ENCODE peak calls at places on chromosome 10, in nine cellular contexts. E, N, F, Z, M, Y, R, T and B are unnamed samples.

GRCh38 chr10:100490531-100490930 is 27.7 kb downstream of the WNT8B start:
- DNase-seq in E (no peak), N (no peak), F (no peak), Z (no peak), M (no peak), Y (no peak), R (no peak), T (no peak), B (no peak)

GRCh38 chr10:3542185-3542611 is 242.8 kb downstream of the KLF6 start:
- DNase-seq in E (peak; percentile 87), N (no peak), F (no peak), Z (peak; percentile 38), M (no peak), Y (peak; percentile 66), R (peak; percentile 77), T (no peak), B (no peak)

GRCh38 chr10:27893320-27894014 is 105.4 kb downstream of the ODAD2 start:
- DNase-seq in E (peak; percentile 20), N (no peak), F (no peak), Z (no peak), M (no peak), Y (peak; percentile 59), R (no peak), T (no peak), B (no peak)

GRCh38 chr10:110498982-110499795 is 1.5 kb downstream of the DUSP5 start:
- DNase-seq in E (peak; percentile 67), N (no peak), F (no peak), Z (no peak), M (peak; percentile 77), Y (peak; percentile 83), R (no peak), T (no peak), B (peak; percentile 38)

GRCh38 chr10:43131906-43132305 is 6.3 kb upstream of the CSGALNACT2 start:
- DNase-seq in E (no peak), N (no peak), F (no peak), Z (no peak), M (no peak), Y (no peak), R (no peak), T (no peak), B (no peak)

GRCh38 chr10:92573091-92573797 is 649 bp downstream of the IDE start:
- DNase-seq in E (peak; percentile 37), N (peak; percentile 49), F (peak; percentile 10), Z (no peak), M (peak; percentile 55), Y (peak; percentile 47), R (peak; percentile 65), T (no peak), B (peak; percentile 2)

GRCh38 chr10:43126759-43127424 is 11.4 kb upstream of the CSGALNACT2 start:
- DNase-seq in E (no peak), N (no peak), F (no peak), Z (no peak), M (no peak), Y (no peak), R (no peak), T (no peak), B (no peak)

GRCh38 chr10:79129361-79129997 is 60.7 kb downstream of the ZMIZ1 start:
- DNase-seq in E (no peak), N (no peak), F (no peak), Z (peak; percentile 36), M (peak; percentile 91), Y (peak; percentile 58), R (no peak), T (no peak), B (no peak)

GRCh38 chr10:17684537-17684936 is 40.6 kb downstream of the STAM start:
- DNase-seq in E (no peak), N (no peak), F (no peak), Z (no peak), M (no peak), Y (no peak), R (no peak), T (no peak), B (no peak)

GRCh38 chr10:79145174-79145483 is 76.4 kb downstream of the ZMIZ1 start:
- DNase-seq in E (no peak), N (no peak), F (no peak), Z (no peak), M (no peak), Y (no peak), R (no peak), T (no peak), B (no peak)

GRCh38 chr10:111158601-111159000 is 81.8 kb downstream of the ADRA2A start:
- DNase-seq in E (no peak), N (no peak), F (no peak), Z (no peak), M (no peak), Y (no peak), R (no peak), T (no peak), B (no peak)

GRCh38 chr10:72574636-72575035 is 51.2 kb downstream of the MICU1 start:
- DNase-seq in E (no peak), N (no peak), F (no peak), Z (no peak), M (no peak), Y (no peak), R (no peak), T (no peak), B (no peak)

GRCh38 chr10:85599081-85599480 is 767.5 kb downstream of the GRID1 start:
- DNase-seq in E (no peak), N (no peak), F (no peak), Z (no peak), M (no peak), Y (no peak), R (no peak), T (no peak), B (no peak)

DNA sequence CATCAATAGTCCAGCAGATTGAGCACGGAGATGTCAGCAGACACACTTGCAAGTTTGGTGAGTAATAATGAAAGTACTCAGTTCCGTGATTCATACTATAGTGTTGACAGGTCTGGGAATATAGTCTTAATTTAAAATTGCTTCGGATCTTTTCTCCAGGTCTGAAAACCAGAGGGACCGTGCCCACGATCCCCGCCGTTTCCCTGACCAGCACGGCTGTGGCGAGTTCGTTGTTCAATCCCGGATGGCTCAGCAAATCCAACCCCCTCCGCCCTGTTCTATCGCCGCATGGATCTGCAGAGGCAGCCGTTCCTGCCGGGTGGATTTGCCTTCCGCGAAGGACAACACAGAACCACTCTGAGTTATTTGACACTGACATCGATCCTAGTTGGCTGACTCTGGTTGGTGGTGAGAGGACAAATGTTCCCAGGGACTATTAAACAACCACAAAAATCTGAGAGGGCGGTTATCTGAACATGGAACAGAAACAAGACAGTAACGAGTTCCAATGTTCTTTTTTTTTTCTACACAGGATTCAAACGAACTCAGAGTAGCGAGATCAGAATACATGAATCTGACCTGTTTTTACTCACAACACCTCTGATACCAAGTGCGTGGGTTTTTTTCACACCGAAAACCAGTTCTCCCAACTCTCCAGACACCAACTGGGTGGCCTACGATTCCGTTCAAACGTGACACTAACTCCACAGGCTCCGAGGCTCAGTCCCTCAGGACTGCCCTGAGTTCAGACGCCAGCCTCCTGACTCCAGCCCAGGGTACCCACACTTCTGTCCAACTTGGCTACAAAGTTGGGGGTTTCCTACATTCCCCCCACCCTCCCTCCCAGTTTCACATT is 52.7 kb downstream of the RBM17 start:
- DNase-seq in E (peak; percentile 84), N (no peak), F (peak; percentile 42), Z (peak; percentile 87), M (no peak), Y (peak; percentile 94), R (no peak), T (no peak), B (no peak)
- H3K4me3 ChIP-seq in E (peak overlapping the region; percentile 28), N (peak overlapping the region; percentile 46), F (peak overlapping the region; percentile 16), Z (peak overlapping the region; percentile 54), M (no peak overlapping the region), Y (peak overlapping the region; percentile 39), R (peak overlapping the region; percentile 63), T (peak overlapping the region; percentile 40), B (peak overlapping the region; percentile 63)

DNA sequence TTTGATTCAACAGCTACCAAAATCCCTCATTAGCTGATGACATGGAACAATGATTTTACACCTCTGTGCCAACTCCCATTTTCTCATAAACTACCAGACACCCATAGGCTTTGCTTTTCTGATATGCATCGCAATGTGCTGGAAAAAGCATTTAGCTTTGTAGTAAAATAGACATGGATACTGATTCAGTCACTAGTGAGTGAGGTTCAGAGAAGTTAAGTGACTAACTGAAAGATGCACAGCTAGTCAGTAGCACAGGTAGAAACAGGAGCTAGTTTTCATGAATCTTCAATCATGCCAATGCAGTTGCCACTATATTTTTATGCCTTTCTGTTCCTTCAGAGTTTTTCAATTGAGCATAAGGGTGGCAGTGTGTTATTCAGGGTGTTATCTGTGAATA is 38.7 kb downstream of the PRKG1 start:
- DNase-seq in E (no peak), N (no peak), F (no peak), Z (no peak), M (no peak), Y (no peak), R (no peak), T (no peak), B (no peak)
- H3K36me3 ChIP-seq in E (no peaks in the 10 kb centered on the region), N (no peaks in the 10 kb centered on the region), F (no peaks in the 10 kb centered on the region), Z (no peaks in the 10 kb centered on the region), M (no peaks in the 10 kb centered on the region), Y (no peaks in the 10 kb centered on the region), R (no peaks in the 10 kb centered on the region), T (no peaks in the 10 kb centered on the region), B (no peaks in the 10 kb centered on the region)

DNA sequence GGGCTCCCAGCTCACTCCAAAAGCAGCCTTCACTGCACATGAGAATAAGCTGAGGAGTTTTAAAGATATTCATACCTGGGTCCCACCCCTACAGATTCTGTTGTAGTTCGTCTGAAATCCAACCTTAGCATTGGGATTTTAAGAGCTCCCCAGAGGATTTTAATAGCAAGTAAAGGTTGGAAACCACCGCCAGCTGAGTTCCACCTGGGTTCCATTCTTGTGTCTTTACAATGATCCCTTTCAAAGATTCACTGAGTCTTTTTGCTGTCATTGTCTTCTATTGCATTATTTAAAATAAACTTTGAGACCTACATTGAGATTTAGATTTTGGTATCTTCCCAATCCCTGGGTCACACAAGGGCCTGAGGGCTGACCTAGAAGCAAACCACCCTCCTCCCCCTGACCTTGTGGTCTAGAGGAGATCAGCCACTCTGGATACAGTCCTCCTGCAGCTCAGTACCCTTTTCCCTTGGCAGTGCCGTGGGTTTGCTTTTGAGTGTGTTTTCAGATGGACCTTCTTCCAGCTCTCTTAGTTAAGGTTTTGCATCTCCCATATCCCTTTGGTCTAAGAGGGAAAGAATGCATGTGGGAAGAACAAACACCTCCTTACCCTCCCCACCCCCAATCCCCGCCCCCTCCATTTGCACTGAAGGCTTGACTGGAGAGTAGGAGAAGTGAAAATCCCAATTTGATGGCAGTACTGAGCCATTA is 22.6 kb upstream of the SIRT1 start:
- DNase-seq in E (no peak), N (no peak), F (no peak), Z (no peak), M (peak; percentile 79), Y (no peak), R (no peak), T (no peak), B (no peak)
- H3K4me3 ChIP-seq in E (no peak overlapping the region), N (no peak overlapping the region), F (no peak overlapping the region), Z (no peak overlapping the region), M (peak overlapping the region; percentile 38), Y (no peak overlapping the region), R (no peak overlapping the region), T (no peak overlapping the region), B (no peak overlapping the region)

DNA sequence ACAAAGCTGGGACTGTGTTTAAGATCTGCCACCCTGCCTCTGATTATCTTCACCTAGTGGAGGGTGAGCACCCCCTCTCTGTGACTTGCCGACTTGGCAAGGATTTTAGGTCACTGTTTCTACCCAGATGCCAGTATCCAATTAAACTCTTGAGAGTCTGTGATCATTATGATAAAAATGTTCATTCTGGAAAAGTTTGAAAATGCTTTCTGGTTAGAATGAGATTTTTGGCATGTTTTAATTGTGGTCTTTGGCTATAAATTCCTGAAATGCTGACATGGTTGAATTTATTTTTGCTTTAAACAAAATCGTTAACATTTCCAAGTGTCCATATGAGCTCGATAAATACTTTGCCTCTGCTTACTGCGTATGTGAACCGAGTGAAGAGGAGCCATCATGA is 221.4 kb downstream of the BICC1 start:
- DNase-seq in E (no peak), N (no peak), F (no peak), Z (no peak), M (peak; percentile 21), Y (no peak), R (no peak), T (no peak), B (no peak)
- H3K36me3 ChIP-seq in E (no peaks in the 10 kb centered on the region), N (no peaks in the 10 kb centered on the region), F (no peaks in the 10 kb centered on the region), Z (no peaks in the 10 kb centered on the region), M (peaks cover 4% of the 10 kb centered on the region), Y (no peaks in the 10 kb centered on the region), R (no peaks in the 10 kb centered on the region), T (no peaks in the 10 kb centered on the region), B (no peaks in the 10 kb centered on the region)